ENCODE peak calls at places on chromosomes 1 and 21, in four cellular contexts. One of them, this sample, is unnamed.
A peak's percentile ranks its signal among the peaks of the same experiment; 100 is the strongest.

GRCh38 chr1:53380296-53380695 is 52.4 kb upstream of the LRP8 start:
- DNase-seq in type B pancreatic cell: no peak
- DNase-seq in WTC11: peak; percentile 5
- DNase-seq in GM12864: no peak
- DNase-seq in this sample: no peak

GRCh38 chr1:179921472-179921871 is 33.1 kb upstream of the CEP350 start:
- DNase-seq in WTC11: no peak
- DNase-seq in GM12864: no peak
- DNase-seq in type B pancreatic cell: no peak
- DNase-seq in this sample: no peak

GRCh38 chr1:24385160-24385939 is 28.2 kb downstream of the STPG1 start:
- DNase-seq in type B pancreatic cell: no peak
- DNase-seq in GM12864: no peak
- DNase-seq in WTC11: peak; percentile 75
- DNase-seq in this sample: no peak

GRCh38 chr1:174953170-174953569 is 46.6 kb upstream of the CACYBP start:
- DNase-seq in GM12864: no peak
- DNase-seq in WTC11: no peak
- DNase-seq in type B pancreatic cell: no peak
- DNase-seq in this sample: no peak

GRCh38 chr1:227299688-227300087 is 18.6 kb downstream of the CDC42BPA start:
- DNase-seq in GM12864: no peak
- DNase-seq in type B pancreatic cell: no peak
- DNase-seq in WTC11: no peak
- DNase-seq in this sample: no peak

GRCh38 chr1:66269222-66269621 is 264.7 kb upstream of the SGIP1 start:
- DNase-seq in GM12864: no peak
- DNase-seq in WTC11: no peak
- DNase-seq in type B pancreatic cell: no peak
- DNase-seq in this sample: no peak

GRCh38 chr1:206725053-206725963 is 40.6 kb downstream of the MAPKAPK2 start:
- DNase-seq in WTC11: peak; percentile 67
- DNase-seq in type B pancreatic cell: no peak
- DNase-seq in GM12864: no peak
- DNase-seq in this sample: no peak

GRCh38 chr1:9009438-9010366 is 16.5 kb downstream of the SLC2A7 start:
- DNase-seq in GM12864: no peak
- DNase-seq in WTC11: peak; percentile 83
- DNase-seq in type B pancreatic cell: no peak
- DNase-seq in this sample: peak; percentile 43

GRCh38 chr1:232519186-232519585 is 110.7 kb downstream of the SIPA1L2 start:
- DNase-seq in WTC11: no peak
- DNase-seq in type B pancreatic cell: no peak
- DNase-seq in GM12864: no peak
- DNase-seq in this sample: no peak

GRCh38 chr1:27481994-27482620 is 7.9 kb downstream of the WASF2 start:
- DNase-seq in GM12864: no peak
- DNase-seq in WTC11: no peak
- DNase-seq in type B pancreatic cell: no peak
- DNase-seq in this sample: no peak

GRCh38 chr21:46294647-46295176 is 8.6 kb downstream of the YBEY start:
- DNase-seq in GM12864: no peak
- DNase-seq in WTC11: no peak
- DNase-seq in type B pancreatic cell: no peak
- DNase-seq in this sample: no peak

GRCh38 chr1:145879775-145880174 is 5.9 kb downstream of the ANKRD35 start:
- DNase-seq in WTC11: no peak
- DNase-seq in GM12864: no peak
- DNase-seq in type B pancreatic cell: no peak
- DNase-seq in this sample: peak; percentile 59

GRCh38 chr1:181675625-181676024 is 192.3 kb downstream of the CACNA1E start:
- DNase-seq in WTC11: no peak
- DNase-seq in GM12864: no peak
- DNase-seq in type B pancreatic cell: no peak
- DNase-seq in this sample: no peak

GRCh38 chr1:21317035-21317689 is 26.9 kb upstream of the ECE1 start:
- DNase-seq in type B pancreatic cell: no peak
- DNase-seq in WTC11: no peak
- DNase-seq in GM12864: no peak
- DNase-seq in this sample: no peak

GRCh38 chr1:39089811-39090519 is 63.8 kb downstream of the NDUFS5 start:
- DNase-seq in type B pancreatic cell: no peak
- DNase-seq in GM12864: no peak
- DNase-seq in WTC11: no peak
- DNase-seq in this sample: no peak

GRCh38 chr1:154778280-154778679 is 91.8 kb downstream of the KCNN3 start:
- DNase-seq in type B pancreatic cell: no peak
- DNase-seq in WTC11: no peak
- DNase-seq in GM12864: no peak
- DNase-seq in this sample: no peak

GRCh38 chr1:182968846-182969734 is 16.1 kb upstream of the SHCBP1L start:
- DNase-seq in WTC11: no peak
- DNase-seq in type B pancreatic cell: no peak
- DNase-seq in GM12864: no peak
- DNase-seq in this sample: no peak

GRCh38 chr21:32021319-32022027 is 148.7 kb downstream of the HUNK start:
- DNase-seq in type B pancreatic cell: no peak
- DNase-seq in WTC11: no peak
- DNase-seq in GM12864: no peak
- DNase-seq in this sample: no peak

GRCh38 chr1:201647094-201647493 is 108.2 kb downstream of the NAV1 start:
- DNase-seq in WTC11: no peak
- DNase-seq in GM12864: no peak
- DNase-seq in type B pancreatic cell: no peak
- DNase-seq in this sample: no peak

GRCh38 chr1:226569879-226570547 is 21.4 kb downstream of the STUM start:
- DNase-seq in GM12864: no peak
- DNase-seq in WTC11: peak; percentile 77
- DNase-seq in type B pancreatic cell: no peak
- DNase-seq in this sample: no peak

GRCh38 chr21:41952568-41953248 is 1.1 kb downstream of the C2CD2 start:
- DNase-seq in GM12864: no peak
- DNase-seq in WTC11: peak; percentile 28
- DNase-seq in type B pancreatic cell: no peak
- DNase-seq in this sample: no peak

GRCh38 chr1:96633695-96634094 is 87.9 kb upstream of the PTBP2 start:
- DNase-seq in WTC11: no peak
- DNase-seq in GM12864: no peak
- DNase-seq in type B pancreatic cell: no peak
- DNase-seq in this sample: no peak

GRCh38 chr1:154962238-154962678 is 676 bp upstream of the PYGO2 start:
- DNase-seq in type B pancreatic cell: no peak
- DNase-seq in WTC11: no peak
- DNase-seq in GM12864: no peak
- DNase-seq in this sample: no peak

GRCh38 chr1:190597361-190597760 is 119.7 kb upstream of the BRINP3 start:
- DNase-seq in type B pancreatic cell: no peak
- DNase-seq in GM12864: no peak
- DNase-seq in WTC11: no peak
- DNase-seq in this sample: no peak

GRCh38 chr1:186050360-186050759 is 316.2 kb downstream of the HMCN1 start:
- DNase-seq in type B pancreatic cell: no peak
- DNase-seq in WTC11: no peak
- DNase-seq in GM12864: no peak
- DNase-seq in this sample: no peak

GRCh38 chr1:8182034-8182761 is 135.7 kb upstream of the SLC45A1 start:
- DNase-seq in type B pancreatic cell: no peak
- DNase-seq in GM12864: peak; percentile 91
- DNase-seq in WTC11: no peak
- DNase-seq in this sample: no peak

GRCh38 chr1:240455228-240455821 is 156.6 kb downstream of the GREM2 start:
- DNase-seq in WTC11: no peak
- DNase-seq in GM12864: no peak
- DNase-seq in type B pancreatic cell: no peak
- DNase-seq in this sample: no peak

GRCh38 chr1:47378147-47378546 is 37.9 kb upstream of the FOXE3 start:
- DNase-seq in GM12864: no peak
- DNase-seq in type B pancreatic cell: no peak
- DNase-seq in WTC11: no peak
- DNase-seq in this sample: no peak

GRCh38 chr1:246537887-246538286 is 28.2 kb downstream of the TFB2M start:
- DNase-seq in WTC11: no peak
- DNase-seq in type B pancreatic cell: peak; percentile 44
- DNase-seq in GM12864: no peak
- DNase-seq in this sample: no peak

GRCh38 chr1:65069186-65069585 is 78.8 kb upstream of the AK4 start:
- DNase-seq in GM12864: no peak
- DNase-seq in WTC11: no peak
- DNase-seq in type B pancreatic cell: no peak
- DNase-seq in this sample: no peak

GRCh38 chr1:108570128-108570527 is 10.2 kb downstream of the EEIG2 start:
- DNase-seq in type B pancreatic cell: no peak
- DNase-seq in GM12864: no peak
- DNase-seq in WTC11: no peak
- DNase-seq in this sample: peak; percentile 53

GRCh38 chr1:92820024-92820423 is 11.8 kb upstream of the RPL5 start:
- DNase-seq in type B pancreatic cell: no peak
- DNase-seq in GM12864: no peak
- DNase-seq in WTC11: no peak
- DNase-seq in this sample: no peak

GRCh38 chr1:214678386-214678785 is 75.4 kb downstream of the CENPF start:
- DNase-seq in GM12864: no peak
- DNase-seq in WTC11: no peak
- DNase-seq in type B pancreatic cell: no peak
- DNase-seq in this sample: no peak

GRCh38 chr1:217062566-217062965 is 339.3 kb upstream of the ESRRG start:
- DNase-seq in GM12864: no peak
- DNase-seq in type B pancreatic cell: no peak
- DNase-seq in WTC11: no peak
- DNase-seq in this sample: no peak

GRCh38 chr21:26881504-26882228 is 36.5 kb upstream of the ADAMTS1 start:
- DNase-seq in type B pancreatic cell: no peak
- DNase-seq in WTC11: no peak
- DNase-seq in GM12864: no peak
- DNase-seq in this sample: no peak
- TF ChIP-seq CTCF in type B pancreatic cell: peak; percentile 69
- TF ChIP-seq CTCF in WTC11: no peak
- TF ChIP-seq CTCF in GM12864: no peak
- TF ChIP-seq CTCF in this sample: no peak

GRCh38 chr1:33050221-33051076 is 13.8 kb upstream of the AK2 start:
- DNase-seq in GM12864: no peak
- DNase-seq in type B pancreatic cell: no peak
- DNase-seq in WTC11: peak; percentile 23
- DNase-seq in this sample: peak; percentile 54
- TF ChIP-seq CTCF in GM12864: no peak
- TF ChIP-seq CTCF in type B pancreatic cell: no peak
- TF ChIP-seq CTCF in WTC11: no peak
- TF ChIP-seq CTCF in this sample: no peak

DNA sequence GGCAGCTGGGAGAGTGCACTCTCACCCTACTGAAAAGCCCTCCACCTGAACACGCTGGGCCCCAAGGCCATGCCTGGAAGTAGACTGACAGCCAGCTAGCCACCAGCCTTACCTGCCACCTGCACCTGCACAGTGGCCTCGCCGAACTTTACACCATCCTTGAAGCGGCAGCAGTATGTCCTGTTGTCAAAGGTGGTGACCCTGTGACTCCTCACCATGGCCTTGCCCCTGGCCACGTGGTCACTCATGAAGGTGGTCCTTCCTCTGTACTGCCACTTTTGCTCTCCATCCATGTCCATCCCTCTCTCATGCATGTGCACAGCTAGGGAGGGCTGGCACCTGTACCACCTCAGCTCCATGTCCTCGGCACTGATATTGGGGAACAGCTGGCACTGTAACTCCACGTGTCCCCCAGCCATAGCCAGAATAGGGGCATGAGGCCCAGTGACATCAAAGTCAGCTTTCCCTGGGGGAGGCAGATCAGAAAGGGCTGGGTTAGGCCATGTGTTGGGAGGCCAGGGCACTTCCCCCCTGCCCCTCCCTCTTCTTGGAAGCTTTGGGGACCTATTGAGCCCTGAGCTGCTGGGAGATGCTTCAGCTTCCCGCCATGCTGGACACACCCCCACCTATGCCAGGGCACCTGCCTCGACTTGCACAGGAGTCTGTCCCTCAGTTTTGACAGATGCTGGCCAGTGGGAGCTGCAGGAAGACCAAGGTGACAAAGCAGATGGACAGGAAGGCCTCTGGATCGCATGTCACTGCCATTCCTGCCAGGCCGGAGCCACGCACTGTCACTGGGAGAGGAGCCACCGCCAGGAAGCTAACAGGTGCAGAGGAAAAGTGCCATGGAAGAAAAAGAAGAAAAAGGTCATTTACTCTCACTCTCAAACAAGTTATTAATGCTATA is 24.6 kb downstream of the RNF187 start:
- DNase-seq in WTC11: no peak
- DNase-seq in GM12864: no peak
- DNase-seq in type B pancreatic cell: peak; percentile 63
- DNase-seq in this sample: no peak
- TF ChIP-seq CTCF in WTC11: no peak
- TF ChIP-seq CTCF in GM12864: no peak
- TF ChIP-seq CTCF in type B pancreatic cell: no peak
- TF ChIP-seq CTCF in this sample: no peak

GRCh38 chr21:45152265-45152746 is 77.9 kb downstream of the ADARB1 start:
- DNase-seq in type B pancreatic cell: no peak
- DNase-seq in GM12864: peak; percentile 10
- DNase-seq in WTC11: peak; percentile 46
- DNase-seq in this sample: peak; percentile 93
- TF ChIP-seq CTCF in type B pancreatic cell: peak; percentile 49
- TF ChIP-seq CTCF in GM12864: peak; percentile 69
- TF ChIP-seq CTCF in WTC11: no peak
- TF ChIP-seq CTCF in this sample: peak; percentile 66

GRCh38 chr1:42479621-42480020 is 16.5 kb downstream of the CCDC30 start:
- DNase-seq in type B pancreatic cell: no peak
- DNase-seq in WTC11: no peak
- DNase-seq in GM12864: no peak
- DNase-seq in this sample: no peak
- TF ChIP-seq CTCF in type B pancreatic cell: peak; percentile 50
- TF ChIP-seq CTCF in WTC11: no peak
- TF ChIP-seq CTCF in GM12864: peak; percentile 48
- TF ChIP-seq CTCF in this sample: no peak

DNA sequence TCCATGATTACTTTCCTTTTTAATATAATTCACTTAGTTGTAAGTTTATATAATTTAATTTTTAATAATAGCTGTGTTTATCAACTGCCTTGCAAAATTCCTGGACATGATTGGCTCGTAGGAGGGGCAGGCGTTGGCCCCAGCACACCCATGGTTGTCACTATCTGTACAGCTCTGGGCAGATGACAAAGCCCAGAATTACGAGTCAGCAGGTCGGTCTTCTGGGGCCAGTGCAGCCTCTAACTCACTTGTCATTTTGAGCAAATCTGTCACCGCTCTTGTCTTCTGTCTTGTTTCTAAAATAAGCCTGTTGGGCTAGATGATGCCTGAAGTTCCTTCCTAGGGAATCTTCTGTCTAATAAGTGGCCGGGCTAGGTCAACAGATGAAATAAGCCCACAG is 21.4 kb upstream of the LRRC38 start:
- DNase-seq in GM12864: no peak
- DNase-seq in WTC11: no peak
- DNase-seq in type B pancreatic cell: no peak
- DNase-seq in this sample: no peak
- TF ChIP-seq CTCF in GM12864: no peak
- TF ChIP-seq CTCF in WTC11: no peak
- TF ChIP-seq CTCF in type B pancreatic cell: no peak
- TF ChIP-seq CTCF in this sample: no peak